ENCODE peak calls at places on chromosomes 6 and 20, in seven cellular contexts. M is naive thymus-derived CD4-positive, alpha-beta T cell; Q is foreskin melanocyte; N is left lung; Y is AG04449; V is caudate nucleus; U is AG20443. I is an unnamed sample.

GRCh38 chr6:1497593-1498105 is 108.3 kb downstream of the FOXF2 start:
- DNase-seq in Y (no peak), V (peak), N (no peak), Q (no peak), M (no peak), U (no peak), I (peak)

GRCh38 chr6:148969679-148970078 is 222.8 kb downstream of the UST start:
- DNase-seq in V (no peak), Q (no peak), Y (no peak), N (no peak), U (no peak), M (no peak), I (no peak)

GRCh38 chr6:133040025-133040838 is 200.9 kb upstream of the EYA4 start:
- DNase-seq in Q (peak), Y (no peak), V (no peak), U (peak), M (no peak), N (no peak), I (peak)

GRCh38 chr6:106069478-106069877 is 16.7 kb upstream of the PRDM1 start:
- DNase-seq in Q (no peak), V (no peak), Y (peak), M (no peak), N (no peak), U (peak), I (peak)

GRCh38 chr20:59515013-59515905 is 89.1 kb upstream of the PHACTR3 start:
- DNase-seq in Y (no peak), U (peak), Q (peak), N (peak), M (no peak), V (peak), I (peak)

GRCh38 chr6:8006208-8006607 is 58.0 kb downstream of the BLOC1S5 start:
- DNase-seq in N (no peak), Q (no peak), Y (no peak), U (peak), V (no peak), M (no peak), I (peak)

GRCh38 chr20:24507182-24507853 is 37.9 kb downstream of the SYNDIG1 start:
- DNase-seq in M (no peak), Y (no peak), N (no peak), V (no peak), U (no peak), Q (no peak), I (peak)

GRCh38 chr6:115821798-115822197 is 238.9 kb downstream of the FRK start:
- DNase-seq in Q (no peak), M (no peak), U (no peak), V (no peak), N (no peak), Y (no peak), I (no peak)

GRCh38 chr20:58839474-58839874 is 11.2 kb downstream of the GNAS-AS1 start:
- DNase-seq in N (peak), Y (no peak), M (peak), U (peak), Q (no peak), V (no peak), I (peak)

GRCh38 chr20:59014680-59015389 is 4.4 kb upstream of the TUBB1 start:
- DNase-seq in N (no peak), U (no peak), Y (no peak), Q (no peak), V (no peak), M (no peak), I (no peak)

GRCh38 chr6:112253842-112254816 is at the start of gene LAMA4:
- DNase-seq in Q (no peak), U (peak), N (peak), M (no peak), V (peak), Y (no peak), I (peak)

GRCh38 chr6:157494132-157494705 is 113.2 kb downstream of the ZDHHC14 start:
- DNase-seq in V (no peak), Y (no peak), M (no peak), N (no peak), Q (no peak), U (peak), I (peak)

GRCh38 chr6:139436521-139437348 is 62.3 kb upstream of the CITED2 start:
- DNase-seq in V (no peak), Y (no peak), M (no peak), U (no peak), Q (no peak), N (no peak), I (no peak)

GRCh38 chr6:53302678-53303360 is 45.9 kb downstream of the ELOVL5 start:
- DNase-seq in V (no peak), U (peak), Q (no peak), N (no peak), M (peak), Y (no peak), I (no peak)

GRCh38 chr6:21791066-21791465 is 197.5 kb downstream of the SOX4 start:
- DNase-seq in M (no peak), U (no peak), N (no peak), Y (no peak), Q (no peak), V (no peak), I (no peak)

GRCh38 chr20:49690899-49691620 is 22.6 kb downstream of the B4GALT5 start:
- DNase-seq in N (no peak), U (no peak), Y (no peak), M (no peak), V (no peak), Q (no peak), I (no peak)

GRCh38 chr6:138833819-138834539 is 38.1 kb downstream of the ECT2L start:
- DNase-seq in V (no peak), Q (no peak), Y (no peak), M (no peak), N (no peak), U (no peak), I (peak)

GRCh38 chr6:53524455-53524815 is 20.5 kb downstream of the GCLC start:
- DNase-seq in V (no peak), U (peak), N (no peak), M (no peak), Q (no peak), Y (peak), I (no peak)

GRCh38 chr6:37459981-37460800 is 27.2 kb downstream of the CMTR1 start:
- DNase-seq in U (no peak), Q (no peak), M (no peak), Y (no peak), V (no peak), N (no peak), I (no peak)

GRCh38 chr6:54327631-54328030 is 19.4 kb downstream of the TINAG start:
- DNase-seq in Y (no peak), Q (no peak), V (no peak), N (peak), U (no peak), M (no peak), I (no peak)

GRCh38 chr20:8408587-8409307 is 276.7 kb downstream of the PLCB1 start:
- DNase-seq in V (no peak), N (no peak), U (no peak), M (no peak), Q (no peak), Y (no peak), I (no peak)

GRCh38 chr6:166572370-166573261 is 13.9 kb downstream of the RAMACL start:
- DNase-seq in V (no peak), M (no peak), U (peak), Q (no peak), N (no peak), Y (peak), I (no peak)

GRCh38 chr6:132279592-132280139 is 121.6 kb downstream of the MOXD1 start:
- DNase-seq in U (peak), V (peak), N (peak), Q (peak), Y (no peak), M (peak), I (peak)

GRCh38 chr6:22134308-22134707 is 162.5 kb downstream of the PRL start:
- DNase-seq in Q (no peak), M (no peak), V (no peak), Y (no peak), N (no peak), U (no peak), I (no peak)

GRCh38 chr6:105568121-105568520 is 165.2 kb upstream of the PREP start:
- DNase-seq in Q (no peak), N (no peak), U (no peak), M (no peak), V (no peak), Y (no peak), I (no peak)

GRCh38 chr6:25628471-25629201 is 23.4 kb upstream of the SCGN start:
- DNase-seq in N (no peak), V (no peak), M (no peak), Q (peak), Y (no peak), U (no peak), I (no peak)

GRCh38 chr20:2688041-2688591 is 4.5 kb upstream of the EBF4 start:
- DNase-seq in U (peak), M (peak), V (peak), N (peak), Q (peak), Y (peak), I (peak)

GRCh38 chr6:157017861-157018260 is 240.7 kb downstream of the ARID1B start:
- DNase-seq in V (no peak), U (no peak), Y (no peak), N (no peak), Q (no peak), M (no peak), I (no peak)

GRCh38 chr20:10171864-10172751 is 46.5 kb upstream of the SNAP25 start:
- DNase-seq in M (no peak), N (peak), Q (no peak), U (peak), V (peak), Y (no peak), I (peak)

GRCh38 chr6:161141173-161141572 is 132.7 kb downstream of the AGPAT4 start:
- DNase-seq in U (no peak), Q (no peak), V (no peak), Y (no peak), M (no peak), N (no peak), I (no peak)

GRCh38 chr6:142956726-142957125 is 11.8 kb upstream of the HIVEP2 start:
- DNase-seq in N (no peak), V (no peak), M (no peak), Q (no peak), Y (no peak), U (no peak), I (no peak)

GRCh38 chr6:170232186-170233002 is 58.5 kb downstream of the DLL1 start:
- DNase-seq in Y (no peak), M (no peak), V (no peak), Q (no peak), U (no peak), N (peak), I (no peak)

GRCh38 chr6:32183483-32184083 is 470 bp downstream of the AGER start:
- DNase-seq in M (no peak), U (no peak), V (no peak), Q (no peak), Y (no peak), N (peak), I (no peak)